ENCODE peak calls at places on chromosomes 11 and 22, in eight cellular contexts. V is kidney, L is heart right ventricle, G is neuronal stem cell, U is mammary epithelial cell, I is SJSA1, N is mesendoderm, B is left ventricle myocardium inferior. M is an unnamed sample. For H3K36me3, the result is how much of the 10 kb centered on the place peaks cover.

GRCh38 chr11:119056397-119056999 is 507 bp downstream of the HYOU1 start:
- DNase-seq in V (peak), L (peak), G (peak), U (peak), I (no peak), N (peak), B (no peak), M (peak)

GRCh38 chr22:43885786-43886185 is 6.0 kb downstream of the PNPLA5 start:
- DNase-seq in V (no peak), L (no peak), G (no peak), U (no peak), I (no peak), N (no peak), B (no peak), M (no peak)

GRCh38 chr11:3838504-3838903 is 2.3 kb downstream of the RHOG start:
- DNase-seq in V (no peak), L (no peak), G (no peak), U (no peak), I (no peak), N (no peak), B (no peak), M (peak)

GRCh38 chr11:9678576-9678975 is 14.7 kb downstream of the SWAP70 start:
- DNase-seq in V (no peak), L (no peak), G (no peak), U (no peak), I (no peak), N (peak), B (no peak), M (no peak)

GRCh38 chr11:19595499-19595839 is 117.2 kb upstream of the NAV2 start:
- DNase-seq in V (no peak), L (no peak), G (no peak), U (no peak), I (no peak), N (no peak), B (no peak), M (no peak)

GRCh38 chr11:66183581-66184048 is 84.8 kb upstream of the RAB1B start:
- DNase-seq in V (no peak), L (no peak), G (no peak), U (no peak), I (no peak), N (peak), B (no peak), M (no peak)

GRCh38 chr11:65844231-65844872 is 10.6 kb downstream of the SNX32 start:
- DNase-seq in V (no peak), L (no peak), G (no peak), U (no peak), I (no peak), N (no peak), B (no peak), M (no peak)

GRCh38 chr22:45528046-45528445 is 25.4 kb downstream of the FBLN1 start:
- DNase-seq in V (no peak), L (no peak), G (no peak), U (no peak), I (no peak), N (no peak), B (no peak), M (no peak)

GRCh38 chr11:66906077-66906929 is 49.4 kb downstream of the LRFN4 start:
- DNase-seq in V (no peak), L (no peak), G (no peak), U (peak), I (no peak), N (no peak), B (peak), M (no peak)

GRCh38 chr11:72738199-72739141 is 13.7 kb downstream of the ARAP1 start:
- DNase-seq in V (peak), L (no peak), G (no peak), U (no peak), I (no peak), N (peak), B (no peak), M (no peak)

GRCh38 chr11:62269654-62270278 is at the start of gene SCGB2A2:
- DNase-seq in V (no peak), L (no peak), G (no peak), U (peak), I (no peak), N (peak), B (no peak), M (no peak)

GRCh38 chr11:125402436-125402835 is 93.6 kb downstream of the FEZ1 start:
- DNase-seq in V (peak), L (no peak), G (no peak), U (peak), I (no peak), N (no peak), B (no peak), M (no peak)

GRCh38 chr11:68266936-68267880 is 4.6 kb downstream of the C11orf24 start:
- DNase-seq in V (no peak), L (no peak), G (no peak), U (no peak), I (no peak), N (no peak), B (no peak), M (no peak)

GRCh38 chr11:5204787-5205186 is 4.3 kb upstream of the OR51V1 start:
- DNase-seq in V (no peak), L (no peak), G (peak), U (peak), I (peak), N (peak), B (no peak), M (no peak)

GRCh38 chr11:2293396-2294339 is 8.1 kb downstream of the C11orf21 start:
- DNase-seq in V (peak), L (no peak), G (no peak), U (no peak), I (no peak), N (no peak), B (no peak), M (peak)

GRCh38 chr22:44726439-44726838 is 24.4 kb downstream of the PRR5 start:
- DNase-seq in V (no peak), L (no peak), G (no peak), U (no peak), I (no peak), N (no peak), B (no peak), M (no peak)

GRCh38 chr11:2885017-2885675 is 429 bp downstream of the CDKN1C start:
- DNase-seq in V (peak), L (peak), G (no peak), U (no peak), I (peak), N (peak), B (peak), M (peak)

GRCh38 chr11:114099392-114100178 is 40.1 kb downstream of the ZBTB16 start:
- DNase-seq in V (no peak), L (no peak), G (no peak), U (no peak), I (no peak), N (no peak), B (no peak), M (no peak)

GRCh38 chr11:21636561-21636960 is 556.3 kb upstream of the ANO5 start:
- DNase-seq in V (no peak), L (no peak), G (no peak), U (no peak), I (no peak), N (no peak), B (no peak), M (no peak)

GRCh38 chr11:92886243-92886905 is 83.1 kb upstream of the MTNR1B start:
- DNase-seq in V (no peak), L (no peak), G (peak), U (peak), I (peak), N (peak), B (no peak), M (no peak)

GRCh38 chr11:101996106-101996505 is 51.1 kb upstream of the CFAP300 start:
- DNase-seq in V (no peak), L (no peak), G (no peak), U (no peak), I (no peak), N (no peak), B (no peak), M (no peak)

GRCh38 chr11:128509990-128510389 is 77.4 kb downstream of the ETS1 start:
- DNase-seq in V (no peak), L (no peak), G (no peak), U (peak), I (no peak), N (no peak), B (no peak), M (no peak)
- H3K36me3 ChIP-seq in V (under half), L (under half), G (under half), U (under half), I (under half), N (under half), B (under half), M (under half)

DNA sequence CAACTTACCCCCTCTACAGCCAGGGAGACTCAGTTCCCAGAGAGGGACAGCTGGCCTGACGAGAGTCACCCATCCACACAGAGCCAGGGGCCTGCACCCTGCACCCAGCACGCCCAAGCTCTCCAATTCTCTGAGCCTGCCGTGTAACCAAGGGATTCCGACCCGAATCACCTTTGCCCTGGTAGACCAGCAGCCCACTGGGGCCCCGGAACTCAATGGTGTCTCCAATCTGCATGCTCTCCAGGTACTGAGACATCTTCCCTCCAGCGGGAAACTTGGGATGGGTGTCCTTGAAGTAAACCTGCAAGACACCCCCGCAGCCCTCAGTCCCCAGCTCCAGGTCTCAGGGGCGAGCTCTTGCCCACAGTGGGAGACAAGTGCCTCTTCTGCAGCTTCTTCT is 12.4 kb downstream of the ATP5MGL start:
- DNase-seq in V (no peak), L (peak), G (no peak), U (no peak), I (no peak), N (no peak), B (no peak), M (no peak)
- H3K36me3 ChIP-seq in V (under half), L (under half), G (half or more), U (under half), I (half or more), N (under half), B (half or more), M (under half)

GRCh38 chr11:57681168-57681567 is 13.3 kb downstream of the ZDHHC5 start:
- DNase-seq in V (no peak), L (no peak), G (no peak), U (no peak), I (no peak), N (no peak), B (no peak), M (no peak)

GRCh38 chr11:57679396-57679795 is 11.5 kb downstream of the ZDHHC5 start:
- DNase-seq in V (no peak), L (no peak), G (no peak), U (peak), I (no peak), N (no peak), B (no peak), M (no peak)

GRCh38 chr11:57674251-57674650 is 6.3 kb downstream of the ZDHHC5 start:
- DNase-seq in V (no peak), L (no peak), G (no peak), U (no peak), I (no peak), N (no peak), B (no peak), M (no peak)

GRCh38 chr11:57680552-57680874 is 12.6 kb downstream of the ZDHHC5 start:
- DNase-seq in V (no peak), L (no peak), G (no peak), U (peak), I (no peak), N (no peak), B (no peak), M (no peak)

DNA sequence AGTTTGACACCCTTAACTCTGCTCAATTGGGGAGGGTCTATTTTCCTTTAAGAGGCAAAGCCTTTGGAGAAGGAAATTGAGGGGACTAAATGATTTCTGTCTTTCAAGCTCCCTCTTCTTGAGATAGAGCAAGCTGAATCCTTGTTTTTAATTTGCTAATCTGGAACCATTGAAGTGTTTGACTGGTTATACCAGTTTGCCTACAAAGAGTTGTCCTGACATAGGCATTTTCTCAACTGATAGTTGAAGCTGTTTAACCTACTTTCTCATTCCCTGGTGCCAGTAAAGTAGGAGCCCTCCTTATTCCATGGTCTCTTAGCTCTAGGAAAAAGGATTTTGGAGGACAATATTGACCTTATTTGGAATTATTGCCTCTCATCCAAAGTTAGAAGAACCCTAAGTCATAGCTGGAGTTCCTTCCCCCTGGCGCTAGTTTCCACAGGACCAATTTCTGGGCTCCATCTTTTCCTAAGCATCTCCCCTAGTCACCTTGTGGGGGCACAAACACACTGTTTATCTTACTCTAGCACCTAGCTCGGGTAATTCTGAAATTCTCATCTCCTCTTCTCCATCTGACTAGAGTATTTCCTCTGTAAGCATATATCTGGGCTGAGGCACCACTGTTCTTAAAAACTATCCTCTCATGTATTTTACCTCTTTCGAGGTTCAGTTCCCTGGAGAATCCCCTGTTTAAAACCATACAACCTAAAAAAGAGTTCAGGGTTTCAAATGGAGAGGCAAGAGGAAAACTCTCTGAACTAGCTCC is 7.4 kb downstream of the ZDHHC5 start:
- DNase-seq in V (no peak), L (no peak), G (no peak), U (no peak), I (no peak), N (no peak), B (no peak), M (no peak)
- H3K36me3 ChIP-seq in V (under half), L (under half), G (under half), U (under half), I (half or more), N (under half), B (under half), M (under half)

GRCh38 chr22:41354979-41355378 is 26.8 kb upstream of the TEF start:
- DNase-seq in V (no peak), L (no peak), G (no peak), U (no peak), I (no peak), N (no peak), B (no peak), M (no peak)

GRCh38 chr22:41356430-41357028 is 25.2 kb upstream of the TEF start:
- DNase-seq in V (no peak), L (no peak), G (no peak), U (no peak), I (no peak), N (no peak), B (no peak), M (no peak)

GRCh38 chr22:41355895-41356294 is 25.8 kb upstream of the TEF start:
- DNase-seq in V (no peak), L (no peak), G (no peak), U (no peak), I (no peak), N (no peak), B (no peak), M (no peak)

GRCh38 chr22:41352058-41352457 is 29.7 kb upstream of the TEF start:
- DNase-seq in V (no peak), L (no peak), G (no peak), U (peak), I (peak), N (peak), B (no peak), M (no peak)

DNA sequence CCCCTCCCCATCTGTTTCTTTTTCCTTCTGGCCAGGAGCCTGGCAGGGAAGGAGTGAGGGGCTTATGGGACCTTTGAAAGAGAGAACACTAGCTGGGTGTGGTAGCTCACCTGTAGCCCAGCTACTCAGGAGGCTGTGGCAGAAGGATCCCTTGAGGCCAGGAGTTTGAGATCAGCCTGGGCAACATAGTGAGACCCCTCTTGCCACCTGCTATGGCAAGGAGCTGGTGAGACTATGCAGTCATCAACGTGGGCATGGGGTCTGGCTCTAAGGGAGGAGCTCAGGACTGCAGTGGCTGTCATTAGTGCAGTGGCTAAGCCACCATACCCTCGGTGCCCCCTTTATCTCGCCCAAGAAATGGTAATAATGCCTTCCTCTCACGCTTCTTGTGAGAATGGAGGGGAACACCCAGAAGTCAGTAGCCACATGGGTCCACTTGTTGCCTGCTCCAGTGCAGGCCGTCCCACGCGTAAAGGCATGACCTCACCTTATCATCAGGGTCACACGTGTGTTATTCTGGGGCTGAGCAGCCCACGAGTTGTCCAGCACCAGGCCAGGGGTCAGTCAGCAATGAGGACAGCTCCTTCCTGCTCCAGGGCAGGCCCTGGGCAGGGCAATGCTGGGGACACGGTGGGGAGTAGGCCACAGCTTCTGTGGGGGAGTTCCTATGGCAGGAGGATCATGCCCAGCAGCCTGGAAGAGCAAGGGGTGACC is 27.7 kb upstream of the TEF start:
- DNase-seq in V (no peak), L (no peak), G (no peak), U (no peak), I (no peak), N (no peak), B (no peak), M (no peak)
- H3K36me3 ChIP-seq in V (half or more), L (under half), G (half or more), U (under half), I (half or more), N (under half), B (half or more), M (under half)

GRCh38 chr11:16749092-16749491 is 10.6 kb downstream of the C11orf58 start:
- DNase-seq in V (no peak), L (no peak), G (no peak), U (no peak), I (no peak), N (no peak), B (no peak), M (no peak)
- H3K36me3 ChIP-seq in V (half or more), L (under half), G (under half), U (half or more), I (half or more), N (under half), B (half or more), M (under half)

DNA sequence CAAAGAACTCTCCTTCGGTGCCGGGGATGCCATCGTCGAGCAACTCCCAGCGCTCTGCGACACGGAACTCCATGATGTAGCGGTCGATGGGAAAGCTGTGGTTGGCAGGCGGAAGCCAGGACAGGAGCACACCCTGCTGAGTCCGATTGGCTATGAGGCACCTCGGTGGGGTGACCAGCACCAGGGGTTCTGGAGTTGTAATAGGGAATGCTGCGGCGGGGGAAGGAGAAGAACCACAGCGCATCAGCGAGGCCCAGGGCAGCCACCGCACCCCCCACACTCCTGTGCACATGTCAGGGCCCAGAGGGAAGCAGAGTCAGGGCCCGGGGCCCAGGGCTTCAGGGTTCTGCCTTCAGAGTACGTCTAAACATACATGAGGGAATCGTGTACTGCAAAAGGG is 31.0 kb downstream of the IGSF9B start:
- DNase-seq in V (no peak), L (no peak), G (no peak), U (no peak), I (no peak), N (no peak), B (no peak), M (no peak)
- H3K36me3 ChIP-seq in V (under half), L (under half), G (under half), U (under half), I (under half), N (under half), B (half or more), M (under half)

GRCh38 chr22:38866399-38867123 is 5.5 kb downstream of the CBX6 start:
- DNase-seq in V (peak), L (no peak), G (no peak), U (no peak), I (no peak), N (peak), B (no peak), M (peak)
- H3K36me3 ChIP-seq in V (under half), L (under half), G (under half), U (under half), I (under half), N (under half), B (under half), M (under half)

GRCh38 chr11:75571625-75572024 is 9.6 kb downstream of the SERPINH1 start:
- DNase-seq in V (no peak), L (no peak), G (no peak), U (no peak), I (no peak), N (no peak), B (no peak), M (no peak)
- H3K36me3 ChIP-seq in V (half or more), L (under half), G (half or more), U (under half), I (half or more), N (half or more), B (half or more), M (under half)